ENCODE peak calls at places on chromosomes 5 and 9, in nine cellular contexts. K is H9, Q is K562, L is PC-3, D is endothelial cell of umbilical vein, H is GM23248, Y is neural progenitor cell, J is hepatocyte, A is SK-N-SH. E is an unnamed sample. For H3K79me2, the result is how much of the 10 kb centered on the place peaks cover.

GRCh38 chr9:37209431-37210386 is 89.3 kb downstream of the ZCCHC7 start:
- DNase-seq in L (peak), J (no peak), Y (peak), K (no peak), Q (peak), H (peak), A (no peak), D (peak), E (no peak)

GRCh38 chr9:84301851-84302250 is 38.7 kb downstream of the SLC28A3 start:
- DNase-seq in J (no peak), A (no peak), L (peak), K (no peak), H (peak), Q (no peak), D (peak), Y (no peak), E (peak)

GRCh38 chr5:150142800-150143724 is 12.6 kb downstream of the PDGFRB start:
- DNase-seq in K (no peak), J (peak), H (peak), Q (peak), D (no peak), Y (no peak), A (peak), L (peak), E (peak)

GRCh38 chr9:91775708-91776028 is 174.4 kb downstream of the ROR2 start:
- DNase-seq in H (no peak), A (no peak), K (no peak), Y (no peak), Q (no peak), D (no peak), L (no peak), J (no peak), E (no peak)

GRCh38 chr5:149671544-149671943 is 58.6 kb upstream of the PPARGC1B start:
- DNase-seq in J (no peak), A (no peak), L (peak), D (no peak), K (no peak), Y (no peak), Q (no peak), H (no peak), E (no peak)

GRCh38 chr9:116389546-116390305 is 236.1 kb downstream of the PAPPA start:
- DNase-seq in Y (no peak), A (no peak), J (no peak), D (no peak), H (peak), K (no peak), L (no peak), Q (no peak), E (no peak)

GRCh38 chr9:82939451-82939850 is 123.5 kb downstream of the RASEF start:
- DNase-seq in L (peak), D (no peak), Q (no peak), J (no peak), A (no peak), Y (no peak), H (no peak), K (no peak), E (no peak)

GRCh38 chr9:77495834-77496671 is 152.1 kb downstream of the GNA14 start:
- DNase-seq in D (peak), J (peak), A (peak), H (peak), L (peak), Q (no peak), Y (no peak), K (no peak), E (peak)

GRCh38 chr5:126624534-126624933 is 23.8 kb downstream of the PHAX start:
- DNase-seq in H (peak), J (no peak), Y (no peak), K (no peak), L (peak), A (no peak), D (peak), Q (no peak), E (peak)

GRCh38 chr5:154756871-154757646 is 1.9 kb downstream of the LARP1 start:
- DNase-seq in D (peak), A (peak), Q (peak), L (peak), Y (peak), J (peak), K (no peak), H (peak), E (peak)

GRCh38 chr9:133792721-133793470 is 54.7 kb upstream of the SARDH start:
- DNase-seq in L (peak), A (peak), D (peak), J (peak), Y (peak), Q (peak), K (peak), H (peak), E (peak)

GRCh38 chr9:88988796-88989641 is 2.2 kb upstream of the S1PR3 start:
- DNase-seq in H (peak), L (no peak), Q (no peak), A (no peak), Y (no peak), K (no peak), J (no peak), D (peak), E (peak)

GRCh38 chr5:63555874-63556273 is 406.4 kb downstream of the HTR1A start:
- DNase-seq in L (peak), J (no peak), Y (no peak), Q (no peak), K (no peak), H (no peak), D (no peak), A (no peak), E (no peak)

GRCh38 chr5:156479864-156480263 is 152.9 kb downstream of the SGCD start:
- DNase-seq in H (peak), J (no peak), A (no peak), L (no peak), K (no peak), D (no peak), Q (no peak), Y (no peak), E (peak)

GRCh38 chr9:74500584-74500924 is 3.4 kb downstream of the RORB start:
- DNase-seq in D (no peak), Y (peak), L (no peak), Q (no peak), A (peak), H (no peak), J (no peak), K (peak), E (peak)

GRCh38 chr5:111779260-111780254 is 22.6 kb upstream of the NREP start:
- DNase-seq in K (no peak), A (no peak), H (peak), Y (no peak), D (peak), J (no peak), Q (no peak), L (peak), E (no peak)

GRCh38 chr5:68419637-68420452 is 204.3 kb downstream of the PIK3R1 start:
- DNase-seq in K (no peak), A (no peak), Y (peak), H (peak), D (peak), L (no peak), J (peak), Q (peak), E (no peak)

GRCh38 chr9:17246770-17247169 is 111.9 kb downstream of the CNTLN start:
- DNase-seq in Y (no peak), H (no peak), Q (no peak), J (no peak), A (no peak), K (no peak), D (no peak), L (no peak), E (no peak)

GRCh38 chr5:120256376-120256775 is 207.7 kb upstream of the PRR16 start:
- DNase-seq in D (no peak), J (no peak), K (no peak), H (no peak), L (no peak), A (no peak), Y (no peak), Q (no peak), E (no peak)

GRCh38 chr9:71010258-71010657 is 111.2 kb downstream of the TRPM3 start:
- DNase-seq in Q (no peak), H (no peak), L (no peak), D (no peak), Y (no peak), A (no peak), J (no peak), K (no peak), E (no peak)

GRCh38 chr5:172817664-172818063 is 16.4 kb upstream of the ERGIC1 start:
- DNase-seq in Q (no peak), L (no peak), K (no peak), D (no peak), Y (no peak), J (no peak), A (no peak), H (no peak), E (no peak)

GRCh38 chr5:150184990-150185952 is 4.6 kb upstream of the SLC6A7 start:
- DNase-seq in D (no peak), K (no peak), Y (no peak), H (no peak), L (no peak), A (no peak), J (peak), Q (no peak), E (no peak)

GRCh38 chr9:128340691-128341434 is 536 bp downstream of the SLC27A4 start:
- DNase-seq in A (peak), Y (peak), L (no peak), J (peak), H (peak), K (peak), Q (peak), D (peak), E (no peak)

GRCh38 chr9:34127035-34127948 is 794 bp upstream of the DCAF12 start:
- DNase-seq in K (no peak), L (no peak), D (peak), Y (no peak), Q (peak), A (no peak), H (no peak), J (no peak), E (peak)

GRCh38 chr9:77751341-77752091 is 103.4 kb upstream of the GNA14 start:
- DNase-seq in Y (peak), J (peak), Q (peak), L (peak), K (peak), H (peak), A (peak), D (peak), E (peak)

GRCh38 chr9:104256031-104256709 is 162.1 kb downstream of the SMC2 start:
- DNase-seq in K (no peak), L (no peak), J (no peak), H (no peak), Y (no peak), A (no peak), D (no peak), Q (no peak), E (no peak)

GRCh38 chr5:100901851-100902341 is 1.2 kb downstream of the ST8SIA4 start:
- DNase-seq in L (peak), H (peak), K (no peak), Q (no peak), Y (peak), A (no peak), J (peak), D (peak), E (no peak)

GRCh38 chr9:124894741-124895170 is 32.8 kb downstream of the ARPC5L start:
- DNase-seq in L (peak), K (peak), A (no peak), J (peak), H (peak), D (peak), Q (no peak), Y (peak), E (peak)

GRCh38 chr9:117825609-117826347 is 121.6 kb downstream of the TLR4 start:
- DNase-seq in K (no peak), Y (no peak), J (no peak), D (no peak), L (no peak), Q (no peak), H (no peak), A (no peak), E (no peak)

GRCh38 chr5:164052536-164053090 is 547.2 kb downstream of the MAT2B start:
- DNase-seq in J (no peak), L (no peak), Q (no peak), K (no peak), Y (no peak), H (no peak), D (peak), A (no peak), E (no peak)

GRCh38 chr5:107564896-107565295 is 105.8 kb downstream of the EFNA5 start:
- DNase-seq in Y (no peak), Q (no peak), D (peak), J (no peak), A (no peak), K (no peak), L (no peak), H (no peak), E (peak)

GRCh38 chr5:141734501-141735231 is 52.6 kb upstream of the ARAP3 start:
- DNase-seq in K (peak), Y (peak), H (peak), J (peak), A (peak), D (peak), L (peak), Q (peak), E (no peak)

GRCh38 chr9:132410642-132411041 is 631 bp downstream of the CFAP77 start:
- DNase-seq in H (no peak), Q (no peak), K (no peak), A (peak), J (no peak), Y (peak), D (no peak), L (no peak), E (no peak)

GRCh38 chr9:114611516-114612271 is 603 bp downstream of the TMEM268 start:
- DNase-seq in A (no peak), H (peak), Y (no peak), D (peak), K (peak), J (peak), Q (peak), L (peak), E (peak)

GRCh38 chr9:36632892-36633291 is 60.2 kb downstream of the MELK start:
- DNase-seq in H (peak), A (peak), J (peak), L (peak), K (no peak), Q (no peak), Y (peak), D (peak), E (no peak)

GRCh38 chr9:87498046-87498815 is 564 bp downstream of the DAPK1 start:
- DNase-seq in J (peak), L (no peak), A (peak), K (peak), Q (peak), D (peak), Y (peak), H (peak), E (peak)

GRCh38 chr9:8856686-8857329 is 1057.2 kb upstream of the DMAC1 start:
- DNase-seq in A (peak), D (peak), L (no peak), Y (peak), K (no peak), Q (no peak), H (no peak), J (peak), E (peak)

GRCh38 chr9:16421534-16421933 is 448.9 kb downstream of the BNC2 start:
- DNase-seq in K (peak), H (no peak), Y (no peak), L (no peak), D (no peak), A (peak), J (no peak), Q (no peak), E (no peak)

GRCh38 chr9:95229230-95229933 is 88.1 kb downstream of the FANCC start:
- DNase-seq in K (no peak), J (no peak), D (no peak), H (no peak), A (no peak), Q (no peak), Y (no peak), L (no peak), E (no peak)

GRCh38 chr5:10059611-10060379 is 189.9 kb downstream of the ATPSCKMT start:
- DNase-seq in Y (no peak), D (no peak), A (no peak), Q (no peak), K (no peak), L (no peak), H (no peak), J (no peak), E (no peak)

GRCh38 chr5:177185993-177186392 is 52.4 kb downstream of the NSD1 start:
- DNase-seq in H (no peak), L (no peak), Y (no peak), Q (no peak), J (no peak), K (no peak), D (no peak), A (no peak), E (no peak)

GRCh38 chr5:177186645-177187044 is 53.1 kb downstream of the NSD1 start:
- DNase-seq in Y (no peak), J (no peak), K (no peak), H (no peak), D (no peak), Q (no peak), L (no peak), A (no peak), E (no peak)

GRCh38 chr5:177183142-177183541 is 49.6 kb downstream of the NSD1 start:
- DNase-seq in A (no peak), Y (no peak), L (peak), Q (no peak), J (no peak), D (no peak), K (no peak), H (no peak), E (no peak)

GRCh38 chr5:177179431-177179830 is 45.9 kb downstream of the NSD1 start:
- DNase-seq in D (no peak), K (no peak), Q (no peak), Y (no peak), J (no peak), L (no peak), H (no peak), A (no peak), E (no peak)

GRCh38 chr5:177183766-177184165 is 50.2 kb downstream of the NSD1 start:
- DNase-seq in L (no peak), H (no peak), K (no peak), A (no peak), J (no peak), Q (no peak), Y (no peak), D (peak), E (no peak)
- H3K79me2 ChIP-seq in L (half or more), H (half or more), K (under half), A (half or more), J (half or more), Q (half or more), Y (half or more), D (half or more), E (half or more)

GRCh38 chr5:123429993-123430392 is 6.8 kb upstream of the CEP120 start:
- DNase-seq in Y (no peak), J (peak), H (peak), K (no peak), D (no peak), Q (no peak), A (no peak), L (peak), E (peak)

GRCh38 chr5:123425444-123425843 is 2.2 kb upstream of the CEP120 start:
- DNase-seq in Y (no peak), A (no peak), D (no peak), Q (no peak), K (no peak), H (no peak), J (no peak), L (no peak), E (no peak)

GRCh38 chr5:123429221-123429954 is 6.2 kb upstream of the CEP120 start:
- DNase-seq in Q (no peak), A (no peak), H (peak), D (no peak), L (no peak), K (no peak), Y (no peak), J (peak), E (no peak)

GRCh38 chr5:123423278-123424149 is at the start of gene CEP120:
- DNase-seq in Q (peak), Y (peak), H (peak), L (peak), D (peak), K (peak), J (peak), A (peak), E (peak)

GRCh38 chr5:123428521-123429220 is 5.5 kb upstream of the CEP120 start:
- DNase-seq in D (no peak), A (no peak), K (no peak), Y (no peak), H (no peak), L (no peak), Q (no peak), J (peak), E (no peak)
- H3K79me2 ChIP-seq in D (under half), A (under half), K (under half), Y (under half), H (under half), L (under half), Q (under half), J (under half), E (under half)

GRCh38 chr5:132259061-132259851 is 1.8 kb downstream of the PDLIM4 start:
- DNase-seq in A (peak), Q (peak), L (no peak), H (peak), J (peak), Y (peak), D (peak), K (peak), E (peak)
- H3K79me2 ChIP-seq in A (under half), Q (under half), L (under half), H (under half), J (under half), Y (under half), D (under half), K (under half), E (half or more)

GRCh38 chr5:151683936-151684586 is 2.7 kb downstream of the SPARC start:
- DNase-seq in A (no peak), L (no peak), Q (no peak), D (peak), Y (no peak), J (no peak), K (no peak), H (peak), E (peak)
- H3K79me2 ChIP-seq in A (half or more), L (under half), Q (under half), D (half or more), Y (under half), J (half or more), K (under half), H (half or more), E (half or more)